ENCODE peak calls at places on chromosome 5, in nine cellular contexts. G, I, X, D, C, B, N, Z and W are unnamed samples. For H3K79me2, the result is how much of the 10 kb centered on the place peaks cover.

GRCh38 chr5:93622240-93622885 is 39.3 kb downstream of the NR2F1 start:
- DNase-seq in C (peak), G (peak), X (no peak), B (peak), D (peak), Z (no peak), I (peak), N (peak), W (peak)

GRCh38 chr5:118637947-118638670 is 350.2 kb downstream of the DTWD2 start:
- DNase-seq in N (no peak), X (no peak), G (no peak), C (no peak), D (no peak), B (no peak), I (no peak), Z (no peak), W (no peak)

GRCh38 chr5:108560581-108560980 is 178.7 kb upstream of the FBXL17 start:
- DNase-seq in N (no peak), C (peak), G (no peak), X (no peak), D (peak), I (no peak), B (peak), Z (peak), W (peak)

GRCh38 chr5:58094031-58094430 is 365.9 kb downstream of the PLK2 start:
- DNase-seq in Z (no peak), N (no peak), C (no peak), G (no peak), D (no peak), I (peak), X (no peak), B (peak), W (peak)

GRCh38 chr5:79396265-79396664 is 117.7 kb downstream of the HOMER1 start:
- DNase-seq in X (no peak), D (peak), I (peak), Z (no peak), C (peak), B (no peak), G (no peak), N (no peak), W (peak)

GRCh38 chr5:94463739-94464138 is 154.7 kb downstream of the KIAA0825 start:
- DNase-seq in C (peak), N (no peak), G (no peak), D (peak), X (no peak), I (no peak), B (no peak), Z (no peak), W (peak)

GRCh38 chr5:24477958-24478357 is 166.8 kb downstream of the CDH10 start:
- DNase-seq in X (no peak), I (no peak), G (no peak), N (no peak), B (no peak), D (no peak), C (no peak), Z (no peak), W (no peak)

GRCh38 chr5:89878140-89878570 is 531.4 kb downstream of the CETN3 start:
- DNase-seq in G (peak), N (peak), I (peak), D (peak), Z (peak), B (peak), C (peak), X (peak), W (peak)

GRCh38 chr5:76305264-76305663 is 97.8 kb upstream of the IQGAP2 start:
- DNase-seq in C (no peak), B (no peak), N (no peak), D (no peak), Z (no peak), G (no peak), I (no peak), X (no peak), W (peak)

GRCh38 chr5:27020965-27021364 is 17.4 kb downstream of the CDH9 start:
- DNase-seq in N (no peak), G (no peak), X (no peak), Z (peak), D (peak), B (peak), I (peak), C (peak), W (peak)

GRCh38 chr5:55926476-55926875 is 68.3 kb downstream of the IL6ST start:
- DNase-seq in Z (no peak), C (no peak), G (no peak), X (no peak), B (no peak), I (no peak), D (no peak), N (no peak), W (no peak)

GRCh38 chr5:73323466-73323865 is 125.1 kb downstream of the FOXD1 start:
- DNase-seq in B (no peak), N (no peak), C (no peak), X (no peak), Z (no peak), G (no peak), I (no peak), D (no peak), W (no peak)

GRCh38 chr5:73330613-73331012 is 118.0 kb downstream of the FOXD1 start:
- DNase-seq in B (no peak), D (no peak), X (no peak), I (no peak), G (no peak), C (no peak), N (no peak), Z (no peak), W (no peak)

GRCh38 chr5:73328665-73329064 is 119.9 kb downstream of the FOXD1 start:
- DNase-seq in I (no peak), G (no peak), X (no peak), N (no peak), C (no peak), B (no peak), D (no peak), Z (no peak), W (no peak)

GRCh38 chr5:73325546-73325945 is 123.0 kb downstream of the FOXD1 start:
- DNase-seq in B (no peak), G (no peak), N (no peak), D (no peak), I (no peak), C (no peak), X (no peak), Z (no peak), W (no peak)

GRCh38 chr5:73327908-73328455 is 120.6 kb downstream of the FOXD1 start:
- DNase-seq in G (no peak), C (no peak), X (peak), Z (no peak), D (peak), I (peak), B (peak), N (no peak), W (peak)
- H3K79me2 ChIP-seq in G (under half), C (under half), X (under half), Z (under half), D (under half), I (under half), B (under half), N (under half), W (under half)

DNA sequence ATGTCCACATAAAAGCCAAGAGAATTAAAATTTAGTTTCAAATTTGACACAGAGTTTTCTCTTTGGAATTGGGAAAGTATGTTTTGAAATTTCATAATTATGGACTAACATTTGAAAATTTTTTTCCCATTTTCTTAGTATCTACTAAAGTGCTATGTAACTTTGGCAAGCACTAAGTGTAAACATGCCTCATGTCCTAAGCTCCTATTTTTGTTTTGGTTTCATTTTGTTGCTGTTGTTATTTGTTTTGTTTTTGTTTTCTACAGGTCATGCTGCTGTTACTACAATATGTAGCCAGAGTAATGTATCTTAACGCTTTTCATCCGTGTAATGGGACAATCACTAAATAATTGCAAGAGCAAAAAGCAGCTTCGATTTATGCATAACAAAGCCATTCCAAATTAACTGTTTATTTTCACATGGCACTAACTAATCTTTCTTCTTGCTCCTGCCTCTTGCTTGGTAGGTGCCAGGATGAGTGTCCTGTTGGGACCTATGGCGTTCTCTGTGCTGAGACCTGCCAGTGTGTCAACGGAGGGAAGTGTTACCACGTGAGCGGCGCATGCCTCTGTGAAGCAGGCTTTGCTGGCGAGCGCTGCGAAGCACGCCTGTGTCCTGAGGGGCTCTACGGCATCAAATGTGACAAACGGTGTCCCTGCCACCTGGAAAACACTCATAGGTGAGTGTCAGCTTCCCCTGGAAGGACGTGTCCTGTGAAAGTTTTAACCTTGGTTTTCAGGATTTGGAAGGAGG is 107.3 kb upstream of the PRRC1 start:
- DNase-seq in X (no peak), B (no peak), Z (no peak), I (no peak), N (no peak), C (no peak), G (no peak), D (no peak), W (peak)
- H3K4me2 ChIP-seq in X (no peak), B (peak), Z (no peak), I (no peak), N (no peak), C (no peak), G (no peak), D (no peak), W (peak)

DNA sequence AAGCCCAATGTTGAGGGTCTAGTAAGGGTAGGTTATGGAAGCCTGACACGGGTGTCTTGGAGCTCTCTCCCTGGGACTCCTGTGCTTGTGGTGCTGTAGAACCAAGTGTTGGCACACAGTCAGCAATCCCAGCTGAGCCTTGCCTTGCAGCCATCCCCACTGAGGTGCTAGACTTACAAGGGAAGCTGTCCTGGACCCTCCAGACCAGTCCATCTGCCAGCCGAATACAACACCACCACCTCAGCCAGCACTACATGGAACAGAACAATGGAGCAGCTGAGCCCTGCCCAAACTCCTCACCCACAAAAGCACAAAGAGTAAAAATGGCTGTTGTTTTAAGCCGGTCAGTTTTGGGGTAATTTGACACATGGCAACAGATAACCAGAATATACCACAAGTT is 90.5 kb upstream of the DNAH5 start:
- DNase-seq in D (peak), N (no peak), X (no peak), C (no peak), G (no peak), B (no peak), Z (no peak), I (no peak), W (peak)
- H2AFZ ChIP-seq in D (no peak), N (peak), X (no peak), C (no peak), G (peak), B (no peak), Z (no peak), I (peak), W (no peak)

GRCh38 chr5:38535845-38536244 is 20.6 kb downstream of the LIFR start:
- DNase-seq in I (no peak), B (no peak), Z (no peak), N (no peak), X (no peak), C (no peak), G (no peak), D (no peak), W (no peak)

GRCh38 chr5:38535281-38535750 is 21.1 kb downstream of the LIFR start:
- DNase-seq in B (no peak), I (no peak), Z (peak), D (no peak), G (no peak), X (no peak), C (peak), N (no peak), W (peak)

GRCh38 chr5:38537502-38537901 is 18.9 kb downstream of the LIFR start:
- DNase-seq in G (no peak), B (no peak), D (no peak), C (no peak), I (no peak), X (no peak), Z (no peak), N (no peak), W (no peak)

GRCh38 chr5:38538161-38538560 is 18.3 kb downstream of the LIFR start:
- DNase-seq in D (no peak), I (no peak), X (no peak), G (no peak), B (no peak), Z (no peak), N (no peak), C (no peak), W (no peak)

GRCh38 chr5:38536968-38537367 is 19.5 kb downstream of the LIFR start:
- DNase-seq in B (no peak), Z (no peak), D (no peak), X (no peak), N (no peak), G (no peak), C (no peak), I (no peak), W (no peak)
- H3K79me2 ChIP-seq in B (under half), Z (half or more), D (under half), X (under half), N (under half), G (half or more), C (half or more), I (under half), W (under half)

GRCh38 chr5:83740741-83741140 is 20.1 kb upstream of the HAPLN1 start:
- DNase-seq in G (no peak), Z (no peak), C (no peak), D (no peak), B (no peak), I (no peak), N (no peak), X (no peak), W (no peak)
- H3K4me2 ChIP-seq in G (no peak), Z (no peak), C (no peak), D (no peak), B (no peak), I (no peak), N (no peak), X (no peak), W (no peak)